ENCODE peak calls at places on chromosomes 1 and 21, in eight cellular contexts. L is heart right ventricle, T is fibroblast of lung, X is heart left ventricle, A is astrocyte, W is testis, Z is stomach, V is A549. K is an unnamed sample.

GRCh38 chr1:228118040-228118439 is 8.9 kb upstream of the MRPL55 start:
- DNase-seq in A (no peak), X (no peak), W (no peak), V (no peak), T (no peak), L (no peak), Z (no peak), K (no peak)

GRCh38 chr1:193538690-193539089 is 352.3 kb upstream of the B3GALT2 start:
- DNase-seq in Z (no peak), L (no peak), X (no peak), V (no peak), T (no peak), A (no peak), W (no peak), K (no peak)

GRCh38 chr1:8985915-8986813 is 40.1 kb downstream of the SLC2A7 start:
- DNase-seq in Z (peak; percentile 88), V (peak; percentile 89), L (peak; percentile 83), W (peak; percentile 69), A (peak; percentile 96), T (peak; percentile 97), X (peak; percentile 91), K (no peak)

GRCh38 chr1:95548211-95548610 is 314.2 kb downstream of the RWDD3 start:
- DNase-seq in V (no peak), W (no peak), L (no peak), Z (no peak), T (no peak), A (no peak), X (no peak), K (no peak)

GRCh38 chr1:16984717-16985116 is 4.3 kb upstream of the MFAP2 start:
- DNase-seq in X (peak; percentile 79), A (peak; percentile 93), L (peak; percentile 48), V (no peak), Z (no peak), T (peak; percentile 97), W (peak; percentile 74), K (peak; percentile 40)

GRCh38 chr1:200890818-200891773 is 3.6 kb upstream of the INAVA start:
- DNase-seq in A (peak; percentile 27), Z (no peak), X (no peak), V (peak; percentile 82), W (no peak), L (peak; percentile 11), T (peak; percentile 51), K (peak; percentile 70)

GRCh38 chr1:201267481-201268229 is 15.7 kb upstream of the PKP1 start:
- DNase-seq in L (no peak), V (peak; percentile 68), T (peak; percentile 80), X (no peak), W (no peak), Z (peak; percentile 8), A (peak; percentile 65), K (no peak)

GRCh38 chr1:156894711-156895407 is 1.3 kb downstream of the PEAR1 start:
- DNase-seq in W (peak; percentile 65), X (peak; percentile 76), Z (no peak), A (no peak), V (no peak), T (peak; percentile 19), L (peak; percentile 69), K (no peak)

GRCh38 chr21:33684923-33685560 is 42.7 kb downstream of the ITSN1 start:
- DNase-seq in W (no peak), L (no peak), V (no peak), A (peak; percentile 66), Z (no peak), X (no peak), T (peak; percentile 73), K (no peak)

GRCh38 chr1:89955311-89955710 is 39.6 kb upstream of the ZNF326 start:
- DNase-seq in X (no peak), T (no peak), A (no peak), V (no peak), L (no peak), Z (no peak), W (no peak), K (no peak)

GRCh38 chr1:8825985-8826481 is 8.6 kb upstream of the RERE start:
- DNase-seq in X (peak; percentile 39), V (no peak), A (peak; percentile 88), L (no peak), W (no peak), T (peak; percentile 91), Z (peak; percentile 23), K (peak; percentile 30)

GRCh38 chr1:27658951-27659496 is 13.0 kb downstream of the IFI6 start:
- DNase-seq in A (peak; percentile 59), V (no peak), X (peak; percentile 65), T (peak; percentile 71), W (peak; percentile 39), L (no peak), Z (no peak), K (peak; percentile 77)

GRCh38 chr21:33308586-33309490 is 15.9 kb upstream of the IFNAR1 start:
- DNase-seq in L (no peak), W (no peak), X (no peak), V (no peak), T (peak; percentile 21), Z (no peak), A (peak; percentile 28), K (peak; percentile 99)

GRCh38 chr1:93471911-93472310 is 24.0 kb downstream of the FNBP1L start:
- DNase-seq in L (peak; percentile 8), A (peak; percentile 81), W (no peak), V (no peak), X (no peak), T (peak; percentile 86), Z (no peak), K (no peak)

GRCh38 chr1:184686540-184686939 is 68.1 kb downstream of the EDEM3 start:
- DNase-seq in Z (no peak), V (no peak), L (peak; percentile 16), A (no peak), X (peak; percentile 28), W (peak; percentile 82), T (no peak), K (no peak)

GRCh38 chr1:184199036-184199796 is 147.7 kb downstream of the TSEN15 start:
- DNase-seq in T (peak; percentile 59), V (no peak), X (no peak), W (no peak), Z (no peak), L (no peak), A (peak; percentile 53), K (no peak)

GRCh38 chr1:110477041-110477440 is 26.1 kb downstream of the PROK1 start:
- DNase-seq in W (peak; percentile 41), A (peak; percentile 76), L (no peak), X (no peak), V (peak; percentile 81), T (peak; percentile 79), Z (no peak), K (no peak)

GRCh38 chr1:224340711-224341384 is 10.9 kb upstream of the NVL start:
- DNase-seq in L (no peak), A (no peak), Z (peak; percentile 54), W (no peak), T (peak; percentile 19), V (peak; percentile 21), X (peak; percentile 28), K (no peak)

GRCh38 chr1:23664837-23665795 is 26.5 kb upstream of the RPL11 start:
- DNase-seq in L (no peak), T (peak; percentile 9), V (peak; percentile 31), Z (no peak), X (no peak), A (no peak), W (peak; percentile 31), K (peak; percentile 35)

GRCh38 chr1:116002781-116003455 is 26.6 kb downstream of the SLC22A15 start:
- DNase-seq in Z (peak; percentile 55), V (no peak), A (no peak), T (no peak), W (no peak), L (no peak), X (no peak), K (no peak)

GRCh38 chr1:232725303-232726047 is 79.7 kb upstream of the MAP10 start:
- DNase-seq in A (no peak), L (no peak), Z (no peak), T (no peak), X (no peak), W (no peak), V (peak; percentile 27), K (no peak)

DNA sequence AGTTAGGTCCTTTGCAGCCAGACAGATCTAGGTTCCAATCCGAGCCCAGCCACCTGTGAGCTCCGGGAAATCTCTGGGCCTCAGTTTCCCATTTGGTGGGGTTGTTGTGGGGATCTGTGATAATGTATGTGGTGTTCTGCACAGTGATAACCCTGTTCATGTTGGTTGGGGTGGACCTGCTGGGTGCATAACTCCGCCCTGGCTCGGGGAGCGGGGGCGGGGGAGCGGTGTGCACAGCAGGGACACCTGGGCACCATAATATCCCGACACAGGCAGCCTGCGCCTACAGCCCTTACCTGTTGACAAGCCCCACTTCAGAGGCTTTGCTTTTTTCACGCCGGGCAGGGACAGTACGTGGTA is 48.0 kb upstream of the ACOT11 start:
- DNase-seq in W (no peak), A (no peak), T (no peak), V (no peak), L (no peak), Z (no peak), X (no peak), K (no peak)
- H3K4me3 ChIP-seq in W (peak overlapping the region; percentile 23), A (no peak overlapping the region), T (no peak overlapping the region), V (no peak overlapping the region), L (peak overlapping the region; percentile 49), Z (peak overlapping the region; percentile 42), X (peak overlapping the region; percentile 32), K (no peak overlapping the region)

GRCh38 chr1:226121587-226122400 is 59.3 kb downstream of the H3-3A start:
- DNase-seq in L (peak; percentile 58), V (peak; percentile 67), T (peak; percentile 15), Z (peak; percentile 72), W (peak; percentile 71), A (no peak), X (peak; percentile 66), K (peak; percentile 76)
- H3K4me1 ChIP-seq in L (peaks cover 13% of the 10 kb centered on the region), V (peaks cover 31% of the 10 kb centered on the region), T (no peaks in the 10 kb centered on the region), Z (peaks cover 12% of the 10 kb centered on the region), W (peaks cover 13% of the 10 kb centered on the region), A (peaks cover 9% of the 10 kb centered on the region), X (peaks cover 3% of the 10 kb centered on the region), K (peaks cover 10% of the 10 kb centered on the region)

DNA sequence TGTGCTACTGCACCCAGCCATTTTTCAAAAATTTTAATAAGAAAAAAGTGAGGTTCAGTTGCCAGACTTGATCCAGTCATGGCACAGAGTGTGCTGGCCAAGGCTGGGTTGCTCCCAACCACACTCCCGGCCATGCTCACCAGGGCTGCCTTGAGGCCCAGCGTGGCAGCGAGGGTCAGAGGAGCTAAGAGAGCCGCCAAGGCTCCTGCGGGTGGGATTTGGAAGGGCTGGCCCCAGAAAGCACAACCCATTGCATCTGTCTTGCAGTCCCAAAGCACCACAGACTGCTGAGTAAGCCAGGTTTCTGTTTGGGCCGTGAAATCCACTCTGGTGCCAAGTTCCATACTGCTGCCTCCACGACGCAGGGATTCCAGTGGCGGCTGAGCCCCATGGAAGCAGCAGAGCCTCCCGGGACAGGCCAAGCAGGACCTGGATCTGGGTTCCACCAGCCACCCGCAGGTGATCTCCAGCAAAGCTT is 22.6 kb downstream of the ZBTB17 start:
- DNase-seq in X (no peak), W (no peak), T (peak; percentile 73), A (peak; percentile 60), L (no peak), V (no peak), Z (no peak), K (peak; percentile 8)
- H3K27ac ChIP-seq in X (peak overlapping the region; percentile 7), W (peak overlapping the region; percentile 95), T (peak overlapping the region; percentile 99), A (peak overlapping the region; percentile 100), L (no peak overlapping the region), V (peak overlapping the region; percentile 91), Z (no peak overlapping the region), K (no peak overlapping the region)

DNA sequence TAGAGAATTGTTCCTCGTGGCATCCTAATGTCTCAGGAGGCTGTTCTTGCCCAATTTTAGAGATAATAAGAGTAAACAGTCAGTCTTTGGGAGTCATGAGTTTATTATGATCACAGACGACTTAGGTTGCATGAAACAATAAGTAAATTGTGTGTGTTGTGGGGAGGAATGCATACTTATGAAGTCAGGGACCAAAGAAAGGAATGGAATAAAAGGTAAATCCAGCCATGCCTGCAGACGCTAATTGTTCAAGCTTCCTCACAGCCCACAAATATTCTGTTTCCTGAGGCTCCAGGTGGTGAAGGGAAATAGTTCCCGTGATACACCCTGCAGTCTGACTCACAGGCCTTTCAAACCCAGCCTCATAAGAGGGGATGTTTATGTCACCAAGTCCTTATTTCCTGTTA is 919 bp downstream of the EPHX4 start:
- DNase-seq in V (peak; percentile 4), T (peak; percentile 67), A (peak; percentile 59), L (no peak), Z (no peak), W (no peak), X (no peak), K (peak; percentile 5)
- H3K4me3 ChIP-seq in V (no peak overlapping the region), T (no peak overlapping the region), A (peak overlapping the region; percentile 72), L (peak overlapping the region; percentile 20), Z (no peak overlapping the region), W (no peak overlapping the region), X (peak overlapping the region; percentile 2), K (peak overlapping the region; percentile 54)